ENCODE peak calls at places on chromosomes 6 and 20, in eight cellular contexts. One of them, this sample, is unnamed.

GRCh38 chr6:18388252-18388651 is 1.1 kb downstream of the RNF144B start:
- DNase-seq in cardiac muscle cell: no peak
- DNase-seq in colonic mucosa: no peak
- DNase-seq in transverse colon: no peak
- DNase-seq in OCI-LY7: peak; percentile 34
- DNase-seq in neural progenitor cell: no peak
- DNase-seq in lung: no peak
- DNase-seq in hepatocyte: no peak
- DNase-seq in this sample: no peak

GRCh38 chr20:23754731-23755130 is 4.0 kb upstream of the CST1 start:
- DNase-seq in cardiac muscle cell: no peak
- DNase-seq in colonic mucosa: no peak
- DNase-seq in transverse colon: no peak
- DNase-seq in OCI-LY7: no peak
- DNase-seq in neural progenitor cell: no peak
- DNase-seq in lung: no peak
- DNase-seq in hepatocyte: no peak
- DNase-seq in this sample: no peak

GRCh38 chr20:62728028-62728780 is 19.6 kb downstream of the NTSR1 start:
- DNase-seq in cardiac muscle cell: no peak
- DNase-seq in colonic mucosa: no peak
- DNase-seq in transverse colon: no peak
- DNase-seq in OCI-LY7: no peak
- DNase-seq in neural progenitor cell: no peak
- DNase-seq in lung: no peak
- DNase-seq in hepatocyte: no peak
- DNase-seq in this sample: no peak

GRCh38 chr6:37008484-37009186 is 3.2 kb downstream of the FGD2 start:
- DNase-seq in cardiac muscle cell: no peak
- DNase-seq in colonic mucosa: no peak
- DNase-seq in transverse colon: no peak
- DNase-seq in OCI-LY7: no peak
- DNase-seq in neural progenitor cell: no peak
- DNase-seq in lung: no peak
- DNase-seq in hepatocyte: no peak
- DNase-seq in this sample: no peak

GRCh38 chr6:131172237-131172636 is 37.0 kb downstream of the AKAP7 start:
- DNase-seq in cardiac muscle cell: no peak
- DNase-seq in colonic mucosa: no peak
- DNase-seq in transverse colon: no peak
- DNase-seq in OCI-LY7: no peak
- DNase-seq in neural progenitor cell: no peak
- DNase-seq in lung: no peak
- DNase-seq in hepatocyte: no peak
- DNase-seq in this sample: no peak

GRCh38 chr6:90135672-90136071 is 161.0 kb downstream of the BACH2 start:
- DNase-seq in cardiac muscle cell: no peak
- DNase-seq in colonic mucosa: no peak
- DNase-seq in transverse colon: no peak
- DNase-seq in OCI-LY7: no peak
- DNase-seq in neural progenitor cell: no peak
- DNase-seq in lung: no peak
- DNase-seq in hepatocyte: peak; percentile 41
- DNase-seq in this sample: no peak

GRCh38 chr6:37654727-37655500 is 42.8 kb downstream of the MDGA1 start:
- DNase-seq in cardiac muscle cell: no peak
- DNase-seq in colonic mucosa: no peak
- DNase-seq in transverse colon: no peak
- DNase-seq in OCI-LY7: no peak
- DNase-seq in neural progenitor cell: no peak
- DNase-seq in lung: no peak
- DNase-seq in hepatocyte: no peak
- DNase-seq in this sample: no peak

GRCh38 chr6:30091577-30092381 is 16.2 kb upstream of the RNF39 start:
- DNase-seq in cardiac muscle cell: no peak
- DNase-seq in colonic mucosa: peak; percentile 86
- DNase-seq in transverse colon: peak; percentile 64
- DNase-seq in OCI-LY7: no peak
- DNase-seq in neural progenitor cell: no peak
- DNase-seq in lung: peak; percentile 69
- DNase-seq in hepatocyte: peak; percentile 64
- DNase-seq in this sample: no peak

GRCh38 chr20:43243672-43244269 is 54.1 kb upstream of the PTPRT start:
- DNase-seq in cardiac muscle cell: peak; percentile 13
- DNase-seq in colonic mucosa: no peak
- DNase-seq in transverse colon: no peak
- DNase-seq in OCI-LY7: peak; percentile 14
- DNase-seq in neural progenitor cell: peak; percentile 46
- DNase-seq in lung: no peak
- DNase-seq in hepatocyte: no peak
- DNase-seq in this sample: no peak
- TF ChIP-seq CTCF in cardiac muscle cell: peak; percentile 34
- TF ChIP-seq CTCF in colonic mucosa: no peak
- TF ChIP-seq CTCF in transverse colon: no peak
- TF ChIP-seq CTCF in OCI-LY7: peak; percentile 57
- TF ChIP-seq CTCF in neural progenitor cell: peak; percentile 53
- TF ChIP-seq CTCF in lung: peak; percentile 10
- TF ChIP-seq CTCF in hepatocyte: peak; percentile 17
- TF ChIP-seq CTCF in this sample: no peak

GRCh38 chr6:52664991-52665686 is 5.8 kb upstream of the TMEM14A start:
- DNase-seq in cardiac muscle cell: no peak
- DNase-seq in colonic mucosa: no peak
- DNase-seq in transverse colon: no peak
- DNase-seq in OCI-LY7: no peak
- DNase-seq in neural progenitor cell: no peak
- DNase-seq in lung: no peak
- DNase-seq in hepatocyte: no peak
- DNase-seq in this sample: no peak

GRCh38 chr6:52663935-52664184 is 7.1 kb upstream of the TMEM14A start:
- DNase-seq in cardiac muscle cell: no peak
- DNase-seq in colonic mucosa: no peak
- DNase-seq in transverse colon: no peak
- DNase-seq in OCI-LY7: no peak
- DNase-seq in neural progenitor cell: no peak
- DNase-seq in lung: no peak
- DNase-seq in hepatocyte: no peak
- DNase-seq in this sample: no peak

GRCh38 chr6:52664185-52664990 is 6.5 kb upstream of the TMEM14A start:
- DNase-seq in cardiac muscle cell: peak; percentile 97
- DNase-seq in colonic mucosa: peak; percentile 95
- DNase-seq in transverse colon: peak; percentile 94
- DNase-seq in OCI-LY7: peak; percentile 97
- DNase-seq in neural progenitor cell: peak; percentile 97
- DNase-seq in lung: peak; percentile 92
- DNase-seq in hepatocyte: peak; percentile 95
- DNase-seq in this sample: peak; percentile 94

GRCh38 chr6:52667572-52667971 is 3.3 kb upstream of the TMEM14A start:
- DNase-seq in cardiac muscle cell: no peak
- DNase-seq in colonic mucosa: no peak
- DNase-seq in transverse colon: no peak
- DNase-seq in OCI-LY7: peak; percentile 78
- DNase-seq in neural progenitor cell: no peak
- DNase-seq in lung: no peak
- DNase-seq in hepatocyte: no peak
- DNase-seq in this sample: no peak

GRCh38 chr6:52666523-52666922 is 4.4 kb upstream of the TMEM14A start:
- DNase-seq in cardiac muscle cell: no peak
- DNase-seq in colonic mucosa: no peak
- DNase-seq in transverse colon: no peak
- DNase-seq in OCI-LY7: no peak
- DNase-seq in neural progenitor cell: no peak
- DNase-seq in lung: no peak
- DNase-seq in hepatocyte: no peak
- DNase-seq in this sample: no peak
- H3K4me3 ChIP-seq in cardiac muscle cell: no peak overlapping the region
- H3K4me3 ChIP-seq in colonic mucosa: no peak overlapping the region
- H3K4me3 ChIP-seq in transverse colon: no peak overlapping the region
- H3K4me3 ChIP-seq in OCI-LY7: peak overlapping the region; percentile 81
- H3K4me3 ChIP-seq in neural progenitor cell: peak overlapping the region; percentile 60
- H3K4me3 ChIP-seq in lung: no peak overlapping the region
- H3K4me3 ChIP-seq in hepatocyte: peak overlapping the region; percentile 80
- H3K4me3 ChIP-seq in this sample: no peak overlapping the region

GRCh38 chr20:40690836-40691565 is 2.0 kb upstream of the MAFB start:
- DNase-seq in cardiac muscle cell: no peak
- DNase-seq in colonic mucosa: no peak
- DNase-seq in transverse colon: no peak
- DNase-seq in OCI-LY7: no peak
- DNase-seq in neural progenitor cell: peak; percentile 44
- DNase-seq in lung: no peak
- DNase-seq in hepatocyte: no peak
- DNase-seq in this sample: no peak

GRCh38 chr20:40689100-40689942 is at the start of gene MAFB:
- DNase-seq in cardiac muscle cell: peak; percentile 95
- DNase-seq in colonic mucosa: peak; percentile 84
- DNase-seq in transverse colon: peak; percentile 80
- DNase-seq in OCI-LY7: no peak
- DNase-seq in neural progenitor cell: peak; percentile 96
- DNase-seq in lung: peak; percentile 92
- DNase-seq in hepatocyte: peak; percentile 96
- DNase-seq in this sample: peak; percentile 96

GRCh38 chr20:40689943-40690835 is 1.2 kb upstream of the MAFB start:
- DNase-seq in cardiac muscle cell: peak; percentile 93
- DNase-seq in colonic mucosa: peak; percentile 90
- DNase-seq in transverse colon: peak; percentile 83
- DNase-seq in OCI-LY7: peak; percentile 71
- DNase-seq in neural progenitor cell: peak; percentile 96
- DNase-seq in lung: peak; percentile 92
- DNase-seq in hepatocyte: peak; percentile 95
- DNase-seq in this sample: peak; percentile 93

GRCh38 chr20:40692240-40693011 is 3.4 kb upstream of the MAFB start:
- DNase-seq in cardiac muscle cell: no peak
- DNase-seq in colonic mucosa: no peak
- DNase-seq in transverse colon: no peak
- DNase-seq in OCI-LY7: no peak
- DNase-seq in neural progenitor cell: peak; percentile 48
- DNase-seq in lung: no peak
- DNase-seq in hepatocyte: no peak
- DNase-seq in this sample: no peak

DNA sequence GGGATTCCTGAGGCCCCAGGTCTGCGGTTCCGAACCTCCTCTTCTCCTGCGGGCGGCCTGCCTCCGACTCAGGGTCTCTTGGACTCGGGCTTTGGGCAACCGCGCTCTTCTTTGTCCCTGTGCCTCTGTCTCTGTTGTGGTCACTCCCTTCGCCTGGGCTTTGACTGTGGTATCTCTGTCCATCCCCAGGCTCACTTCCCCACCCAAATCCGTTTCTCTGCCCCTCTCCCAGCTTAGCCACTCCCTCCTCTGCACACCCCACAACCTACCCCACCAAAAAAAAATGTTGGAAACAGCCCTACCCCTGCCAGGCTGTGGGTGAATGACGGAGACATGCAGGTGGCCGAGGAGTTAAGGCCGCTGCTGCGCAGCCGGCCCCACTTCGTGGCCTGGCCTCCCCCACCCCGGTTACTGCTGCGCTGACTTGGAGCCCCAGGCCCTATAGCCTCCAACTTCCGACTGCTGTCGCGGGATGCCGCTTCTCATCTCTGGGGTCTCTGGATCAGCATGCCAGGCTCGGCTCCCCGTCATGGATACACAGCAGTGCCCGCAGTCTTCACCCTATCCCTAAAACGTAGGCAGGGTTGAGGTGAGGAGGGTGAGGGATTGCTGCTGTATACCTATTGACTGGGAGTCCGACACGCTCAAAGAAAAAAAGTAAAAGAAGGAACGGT is 2.7 kb upstream of the MAFB start:
- DNase-seq in cardiac muscle cell: no peak
- DNase-seq in colonic mucosa: no peak
- DNase-seq in transverse colon: no peak
- DNase-seq in OCI-LY7: no peak
- DNase-seq in neural progenitor cell: peak; percentile 47
- DNase-seq in lung: no peak
- DNase-seq in hepatocyte: no peak
- DNase-seq in this sample: no peak
- H3K27ac ChIP-seq in cardiac muscle cell: no peak overlapping the region
- H3K27ac ChIP-seq in colonic mucosa: no peak overlapping the region
- H3K27ac ChIP-seq in transverse colon: no peak overlapping the region
- H3K27ac ChIP-seq in OCI-LY7: no peak overlapping the region
- H3K27ac ChIP-seq in neural progenitor cell: no peak overlapping the region
- H3K27ac ChIP-seq in lung: no peak overlapping the region
- H3K27ac ChIP-seq in hepatocyte: no peak overlapping the region
- H3K27ac ChIP-seq in this sample: peak overlapping the region; percentile 94

GRCh38 chr6:42228305-42228704 is 10.6 kb upstream of the MRPS10 start:
- DNase-seq in cardiac muscle cell: no peak
- DNase-seq in colonic mucosa: no peak
- DNase-seq in transverse colon: no peak
- DNase-seq in OCI-LY7: no peak
- DNase-seq in neural progenitor cell: no peak
- DNase-seq in lung: no peak
- DNase-seq in hepatocyte: no peak
- DNase-seq in this sample: no peak

GRCh38 chr6:42232035-42232434 is 14.4 kb upstream of the MRPS10 start:
- DNase-seq in cardiac muscle cell: no peak
- DNase-seq in colonic mucosa: no peak
- DNase-seq in transverse colon: no peak
- DNase-seq in OCI-LY7: no peak
- DNase-seq in neural progenitor cell: no peak
- DNase-seq in lung: no peak
- DNase-seq in hepatocyte: no peak
- DNase-seq in this sample: no peak

GRCh38 chr6:42229720-42230119 is 12.1 kb upstream of the MRPS10 start:
- DNase-seq in cardiac muscle cell: no peak
- DNase-seq in colonic mucosa: no peak
- DNase-seq in transverse colon: no peak
- DNase-seq in OCI-LY7: no peak
- DNase-seq in neural progenitor cell: no peak
- DNase-seq in lung: no peak
- DNase-seq in hepatocyte: no peak
- DNase-seq in this sample: no peak

GRCh38 chr6:42227173-42227850 is 9.7 kb upstream of the MRPS10 start:
- DNase-seq in cardiac muscle cell: no peak
- DNase-seq in colonic mucosa: no peak
- DNase-seq in transverse colon: no peak
- DNase-seq in OCI-LY7: no peak
- DNase-seq in neural progenitor cell: no peak
- DNase-seq in lung: no peak
- DNase-seq in hepatocyte: no peak
- DNase-seq in this sample: no peak

DNA sequence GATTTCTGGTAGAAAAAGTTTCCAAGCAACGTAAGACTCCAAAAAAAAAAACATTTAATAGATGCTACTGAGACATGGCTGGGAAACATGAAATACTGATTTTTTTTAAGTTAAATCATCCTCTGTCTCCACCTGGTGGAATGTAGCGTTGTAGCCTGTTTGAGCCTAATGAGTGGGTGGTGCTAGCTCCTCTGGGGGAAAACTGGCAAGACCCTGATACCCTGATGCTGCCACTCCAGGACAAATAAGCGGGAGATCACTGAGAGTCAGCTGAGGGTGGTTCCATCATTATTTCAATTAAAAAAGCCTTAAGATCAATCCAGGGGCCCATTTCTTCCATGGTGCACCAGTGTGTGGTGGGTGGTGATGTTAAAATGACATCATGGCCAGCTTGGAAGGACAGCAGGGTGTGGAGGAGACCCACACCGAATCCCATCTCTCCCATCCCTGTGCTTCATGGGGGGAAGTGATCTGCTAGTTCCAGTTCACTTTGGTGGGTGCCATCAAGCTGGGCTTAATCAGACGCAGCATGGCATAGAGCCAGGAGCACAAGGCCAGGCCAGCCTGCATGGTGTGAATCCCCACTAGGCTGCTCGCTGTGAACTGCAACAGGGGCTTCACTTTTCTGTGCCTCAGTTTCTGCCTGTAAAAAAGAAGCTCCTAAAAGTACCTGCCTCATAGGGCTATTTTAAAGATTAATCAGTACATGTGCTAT is 12.8 kb upstream of the MRPS10 start:
- DNase-seq in cardiac muscle cell: no peak
- DNase-seq in colonic mucosa: no peak
- DNase-seq in transverse colon: no peak
- DNase-seq in OCI-LY7: peak; percentile 29
- DNase-seq in neural progenitor cell: no peak
- DNase-seq in lung: no peak
- DNase-seq in hepatocyte: no peak
- DNase-seq in this sample: no peak
- TF ChIP-seq CTCF in cardiac muscle cell: peak; percentile 35
- TF ChIP-seq CTCF in colonic mucosa: peak; percentile 10
- TF ChIP-seq CTCF in transverse colon: no peak
- TF ChIP-seq CTCF in OCI-LY7: peak; percentile 75
- TF ChIP-seq CTCF in neural progenitor cell: peak; percentile 37
- TF ChIP-seq CTCF in lung: no peak
- TF ChIP-seq CTCF in hepatocyte: peak; percentile 35
- TF ChIP-seq CTCF in this sample: no peak